ENCODE peak calls at places on chromosome 11, in eight cellular contexts. U, S, B, I, Q, P, N and V are unnamed samples.

GRCh38 chr11:76008474-76008873 is 193.5 kb downstream of the UVRAG start:
- DNase-seq in I (no peak), B (no peak), U (peak), N (peak), S (no peak), P (no peak), Q (no peak), V (no peak)

GRCh38 chr11:75505966-75506692 is 19.6 kb downstream of the GDPD5 start:
- DNase-seq in U (no peak), B (peak), I (no peak), N (no peak), Q (no peak), P (no peak), S (no peak), V (no peak)

GRCh38 chr11:128904872-128905344 is 13.8 kb downstream of the KCNJ5 start:
- DNase-seq in I (peak), S (no peak), B (peak), P (no peak), N (peak), U (no peak), Q (no peak), V (no peak)

GRCh38 chr11:124114942-124115781 is at the start of gene VWA5A:
- DNase-seq in B (peak), Q (peak), P (peak), N (peak), U (peak), S (peak), I (peak), V (peak)

GRCh38 chr11:102685311-102685710 is 20.3 kb downstream of the MMP27 start:
- DNase-seq in P (no peak), B (no peak), I (no peak), N (peak), U (no peak), Q (no peak), S (no peak), V (no peak)

GRCh38 chr11:71321433-71322191 is 69.2 kb upstream of the SHANK2 start:
- DNase-seq in N (no peak), S (no peak), Q (no peak), P (no peak), B (no peak), I (no peak), U (no peak), V (no peak)

GRCh38 chr11:13338437-13339069 is 61.0 kb downstream of the BMAL1 start:
- DNase-seq in B (no peak), U (peak), P (no peak), N (no peak), S (no peak), Q (no peak), I (no peak), V (no peak)

GRCh38 chr11:45022294-45023064 is 71.8 kb upstream of the TP53I11 start:
- DNase-seq in Q (no peak), P (no peak), N (peak), I (no peak), S (no peak), B (no peak), U (peak), V (no peak)

GRCh38 chr11:131977854-131978253 is 607.4 kb downstream of the NTM start:
- DNase-seq in B (no peak), Q (no peak), N (peak), I (no peak), S (no peak), P (no peak), U (peak), V (peak)

GRCh38 chr11:70367071-70367470 is 31.3 kb upstream of the CTTN start:
- DNase-seq in N (peak), B (no peak), S (no peak), P (no peak), I (no peak), U (no peak), Q (no peak), V (no peak)

GRCh38 chr11:57493507-57494503 is 21.7 kb downstream of the SLC43A1 start:
- DNase-seq in Q (peak), N (no peak), U (no peak), I (peak), B (peak), S (peak), P (peak), V (no peak)

GRCh38 chr11:29333993-29334780 is 682.6 kb downstream of the KCNA4 start:
- DNase-seq in I (peak), P (no peak), Q (no peak), S (no peak), U (peak), N (peak), B (no peak), V (peak)

GRCh38 chr11:37712246-37712645 is 1114.2 kb upstream of the RAG2 start:
- DNase-seq in Q (no peak), I (no peak), N (peak), S (no peak), P (peak), U (no peak), B (no peak), V (no peak)

GRCh38 chr11:34405079-34405858 is 33.5 kb upstream of the CAT start:
- DNase-seq in I (no peak), Q (no peak), B (no peak), P (no peak), S (no peak), U (peak), N (peak), V (no peak)

GRCh38 chr11:20036625-20037335 is 123.5 kb downstream of the DBX1 start:
- DNase-seq in N (no peak), S (no peak), B (no peak), Q (no peak), U (no peak), P (no peak), I (no peak), V (no peak)

GRCh38 chr11:132035228-132035627 is 664.8 kb downstream of the NTM start:
- DNase-seq in B (no peak), P (no peak), I (no peak), U (no peak), N (no peak), S (no peak), Q (no peak), V (no peak)